ENCODE peak calls at places on chromosome 9, in five cellular contexts. One of them, this sample, is unnamed.

GRCh38 chr9:4855861-4856260 is 63.1 kb downstream of the RCL1 start:
- DNase-seq in A549: no peak
- DNase-seq in H1: no peak
- DNase-seq in HCT116: no peak
- DNase-seq in suprapubic skin: no peak
- DNase-seq in this sample: no peak

GRCh38 chr9:121286973-121287721 is 19.2 kb downstream of the GSN start:
- DNase-seq in HCT116: peak
- DNase-seq in A549: peak
- DNase-seq in H1: peak
- DNase-seq in suprapubic skin: peak
- DNase-seq in this sample: peak

GRCh38 chr9:97188545-97188944 is 118.9 kb upstream of the CCDC180 start:
- DNase-seq in H1: no peak
- DNase-seq in suprapubic skin: no peak
- DNase-seq in HCT116: no peak
- DNase-seq in A549: no peak
- DNase-seq in this sample: no peak

GRCh38 chr9:37582548-37583157 is 6.5 kb upstream of the FBXO10 start:
- DNase-seq in A549: peak
- DNase-seq in H1: no peak
- DNase-seq in suprapubic skin: no peak
- DNase-seq in HCT116: peak
- DNase-seq in this sample: no peak

GRCh38 chr9:87878930-87879603 is 3.6 kb upstream of the SPATA31E1 start:
- DNase-seq in A549: peak
- DNase-seq in HCT116: no peak
- DNase-seq in suprapubic skin: no peak
- DNase-seq in H1: no peak
- DNase-seq in this sample: no peak

GRCh38 chr9:107439991-107440456 is 49.5 kb downstream of the KLF4 start:
- DNase-seq in suprapubic skin: no peak
- DNase-seq in H1: no peak
- DNase-seq in HCT116: no peak
- DNase-seq in A549: no peak
- DNase-seq in this sample: no peak

GRCh38 chr9:111895996-111896941 is at the start of gene UGCG:
- DNase-seq in HCT116: peak
- DNase-seq in H1: peak
- DNase-seq in A549: peak
- DNase-seq in suprapubic skin: peak
- DNase-seq in this sample: peak

GRCh38 chr9:109411069-109411761 is 86.9 kb downstream of the PTPN3 start:
- DNase-seq in H1: no peak
- DNase-seq in A549: no peak
- DNase-seq in HCT116: no peak
- DNase-seq in suprapubic skin: no peak
- DNase-seq in this sample: no peak

GRCh38 chr9:103522409-103522808 is 527.3 kb downstream of the CYLC2 start:
- DNase-seq in A549: no peak
- DNase-seq in H1: no peak
- DNase-seq in suprapubic skin: no peak
- DNase-seq in HCT116: no peak
- DNase-seq in this sample: no peak

GRCh38 chr9:77770340-77770739 is 122.2 kb upstream of the GNA14 start:
- DNase-seq in H1: no peak
- DNase-seq in A549: no peak
- DNase-seq in suprapubic skin: no peak
- DNase-seq in HCT116: no peak
- DNase-seq in this sample: no peak

GRCh38 chr9:134208310-134208841 is 44.0 kb upstream of the RNU6ATAC start:
- DNase-seq in H1: no peak
- DNase-seq in HCT116: no peak
- DNase-seq in suprapubic skin: peak
- DNase-seq in A549: no peak
- DNase-seq in this sample: no peak

GRCh38 chr9:112015736-112016135 is 119.1 kb downstream of the UGCG start:
- DNase-seq in H1: no peak
- DNase-seq in suprapubic skin: no peak
- DNase-seq in A549: no peak
- DNase-seq in HCT116: no peak
- DNase-seq in this sample: no peak

GRCh38 chr9:116628706-116629105 is 58.4 kb upstream of the TRIM32 start:
- DNase-seq in HCT116: no peak
- DNase-seq in suprapubic skin: no peak
- DNase-seq in H1: no peak
- DNase-seq in A549: no peak
- DNase-seq in this sample: no peak

GRCh38 chr9:74771672-74772071 is 116.0 kb downstream of the TRPM6 start:
- DNase-seq in H1: no peak
- DNase-seq in suprapubic skin: no peak
- DNase-seq in A549: no peak
- DNase-seq in HCT116: no peak
- DNase-seq in this sample: no peak

GRCh38 chr9:95506692-95507455 is 9.9 kb downstream of the PTCH1 start:
- DNase-seq in A549: peak
- DNase-seq in suprapubic skin: peak
- DNase-seq in H1: no peak
- DNase-seq in HCT116: no peak
- DNase-seq in this sample: no peak

GRCh38 chr9:120926397-120926928 is at the start of gene TRAF1:
- DNase-seq in HCT116: no peak
- DNase-seq in suprapubic skin: peak
- DNase-seq in H1: no peak
- DNase-seq in A549: no peak
- DNase-seq in this sample: no peak

GRCh38 chr9:87336914-87337333 is 160.7 kb upstream of the DAPK1 start:
- DNase-seq in suprapubic skin: no peak
- DNase-seq in HCT116: peak
- DNase-seq in A549: peak
- DNase-seq in H1: no peak
- DNase-seq in this sample: no peak

GRCh38 chr9:108603141-108603540 is 252.6 kb downstream of the ACTL7B start:
- DNase-seq in H1: no peak
- DNase-seq in A549: no peak
- DNase-seq in HCT116: no peak
- DNase-seq in suprapubic skin: peak
- DNase-seq in this sample: no peak

GRCh38 chr9:87594662-87595061 is 97.0 kb downstream of the DAPK1 start:
- DNase-seq in HCT116: no peak
- DNase-seq in suprapubic skin: no peak
- DNase-seq in A549: no peak
- DNase-seq in H1: no peak
- DNase-seq in this sample: no peak

GRCh38 chr9:115913666-115914065 is 239.9 kb upstream of the PAPPA start:
- DNase-seq in A549: no peak
- DNase-seq in suprapubic skin: no peak
- DNase-seq in H1: no peak
- DNase-seq in HCT116: no peak
- DNase-seq in this sample: no peak

GRCh38 chr9:80504525-80505235 is 932.9 kb downstream of the TLE4 start:
- DNase-seq in HCT116: no peak
- DNase-seq in A549: no peak
- DNase-seq in suprapubic skin: no peak
- DNase-seq in H1: no peak
- DNase-seq in this sample: no peak

GRCh38 chr9:109182940-109183798 is 16.1 kb upstream of the FRRS1L start:
- DNase-seq in A549: peak
- DNase-seq in HCT116: peak
- DNase-seq in H1: no peak
- DNase-seq in suprapubic skin: no peak
- DNase-seq in this sample: no peak

GRCh38 chr9:83154821-83155220 is 91.9 kb upstream of the RASEF start:
- DNase-seq in H1: no peak
- DNase-seq in suprapubic skin: no peak
- DNase-seq in HCT116: no peak
- DNase-seq in A549: no peak
- DNase-seq in this sample: no peak

GRCh38 chr9:71693607-71694006 is 74.7 kb downstream of the CEMIP2 start:
- DNase-seq in H1: no peak
- DNase-seq in HCT116: no peak
- DNase-seq in suprapubic skin: no peak
- DNase-seq in A549: no peak
- DNase-seq in this sample: no peak

GRCh38 chr9:108551030-108551964 is 304.5 kb downstream of the ACTL7B start:
- DNase-seq in A549: peak
- DNase-seq in H1: no peak
- DNase-seq in HCT116: peak
- DNase-seq in suprapubic skin: no peak
- DNase-seq in this sample: no peak

GRCh38 chr9:112029921-112030444 is 133.4 kb downstream of the UGCG start:
- DNase-seq in suprapubic skin: no peak
- DNase-seq in A549: peak
- DNase-seq in HCT116: no peak
- DNase-seq in H1: peak
- DNase-seq in this sample: no peak

GRCh38 chr9:36163049-36163839 is 5.9 kb upstream of the CCIN start:
- DNase-seq in A549: no peak
- DNase-seq in HCT116: no peak
- DNase-seq in H1: peak
- DNase-seq in suprapubic skin: no peak
- DNase-seq in this sample: no peak

GRCh38 chr9:95696701-95697100 is 178.8 kb upstream of the ERCC6L2 start:
- DNase-seq in suprapubic skin: no peak
- DNase-seq in HCT116: no peak
- DNase-seq in A549: no peak
- DNase-seq in H1: no peak
- DNase-seq in this sample: no peak

GRCh38 chr9:123434619-123435240 is 78.7 kb downstream of the CRB2 start:
- DNase-seq in H1: peak
- DNase-seq in suprapubic skin: no peak
- DNase-seq in HCT116: no peak
- DNase-seq in A549: peak
- DNase-seq in this sample: no peak

GRCh38 chr9:131678499-131679111 is 61.3 kb downstream of the RAPGEF1 start:
- DNase-seq in H1: no peak
- DNase-seq in HCT116: peak
- DNase-seq in A549: peak
- DNase-seq in suprapubic skin: peak
- DNase-seq in this sample: no peak
- TF ChIP-seq POLR2A in H1: no peak
- TF ChIP-seq POLR2A in HCT116: no peak
- TF ChIP-seq POLR2A in A549: no peak
- TF ChIP-seq POLR2A in suprapubic skin: no peak
- TF ChIP-seq POLR2A in this sample: peak

DNA sequence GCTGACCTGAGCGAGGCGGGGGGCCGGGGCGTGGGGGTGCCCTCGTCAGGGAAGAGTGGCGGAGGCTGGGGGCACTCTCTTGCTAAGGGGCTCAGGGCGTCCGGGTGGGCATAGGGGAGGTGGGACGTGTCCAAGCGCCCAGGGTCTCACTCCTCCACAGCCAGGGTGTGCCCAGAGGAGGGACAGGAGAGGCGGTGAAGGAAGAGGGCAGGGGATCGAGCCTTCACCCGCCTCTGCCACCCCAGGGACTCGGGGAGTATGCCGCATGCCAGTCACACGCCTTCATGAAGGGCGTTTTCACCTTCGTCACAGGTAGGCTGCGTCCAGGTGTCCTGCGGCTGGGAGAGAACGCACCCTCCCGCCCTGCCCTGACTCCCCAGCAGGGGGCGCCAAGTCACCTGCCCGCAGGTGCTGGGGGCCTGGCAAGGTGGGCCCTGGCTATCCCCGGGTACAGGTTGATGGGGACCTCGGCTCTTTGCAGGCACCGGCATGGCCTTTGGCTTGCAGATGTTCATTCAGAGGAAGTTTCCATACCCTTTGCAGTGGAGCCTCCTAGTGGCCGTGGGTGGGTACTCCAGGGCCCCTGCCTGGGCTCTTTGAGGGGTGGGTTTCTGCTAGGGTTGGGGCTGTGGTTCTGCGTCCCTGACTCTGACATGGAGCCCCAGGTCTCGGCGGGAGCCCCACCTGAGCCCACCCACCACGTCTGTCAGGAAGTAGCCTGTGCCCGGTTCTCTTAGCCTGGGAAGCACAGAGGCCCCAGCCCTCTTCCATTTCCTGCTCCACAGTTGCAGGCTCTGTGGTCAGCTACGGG is 527 bp downstream of the TMEM141 start:
- DNase-seq in H1: no peak
- DNase-seq in A549: no peak
- DNase-seq in HCT116: peak
- DNase-seq in suprapubic skin: peak
- DNase-seq in this sample: no peak
- TF ChIP-seq CTCF in H1: peak
- TF ChIP-seq CTCF in A549: peak
- TF ChIP-seq CTCF in HCT116: peak
- TF ChIP-seq CTCF in suprapubic skin: peak
- TF ChIP-seq CTCF in this sample: peak

DNA sequence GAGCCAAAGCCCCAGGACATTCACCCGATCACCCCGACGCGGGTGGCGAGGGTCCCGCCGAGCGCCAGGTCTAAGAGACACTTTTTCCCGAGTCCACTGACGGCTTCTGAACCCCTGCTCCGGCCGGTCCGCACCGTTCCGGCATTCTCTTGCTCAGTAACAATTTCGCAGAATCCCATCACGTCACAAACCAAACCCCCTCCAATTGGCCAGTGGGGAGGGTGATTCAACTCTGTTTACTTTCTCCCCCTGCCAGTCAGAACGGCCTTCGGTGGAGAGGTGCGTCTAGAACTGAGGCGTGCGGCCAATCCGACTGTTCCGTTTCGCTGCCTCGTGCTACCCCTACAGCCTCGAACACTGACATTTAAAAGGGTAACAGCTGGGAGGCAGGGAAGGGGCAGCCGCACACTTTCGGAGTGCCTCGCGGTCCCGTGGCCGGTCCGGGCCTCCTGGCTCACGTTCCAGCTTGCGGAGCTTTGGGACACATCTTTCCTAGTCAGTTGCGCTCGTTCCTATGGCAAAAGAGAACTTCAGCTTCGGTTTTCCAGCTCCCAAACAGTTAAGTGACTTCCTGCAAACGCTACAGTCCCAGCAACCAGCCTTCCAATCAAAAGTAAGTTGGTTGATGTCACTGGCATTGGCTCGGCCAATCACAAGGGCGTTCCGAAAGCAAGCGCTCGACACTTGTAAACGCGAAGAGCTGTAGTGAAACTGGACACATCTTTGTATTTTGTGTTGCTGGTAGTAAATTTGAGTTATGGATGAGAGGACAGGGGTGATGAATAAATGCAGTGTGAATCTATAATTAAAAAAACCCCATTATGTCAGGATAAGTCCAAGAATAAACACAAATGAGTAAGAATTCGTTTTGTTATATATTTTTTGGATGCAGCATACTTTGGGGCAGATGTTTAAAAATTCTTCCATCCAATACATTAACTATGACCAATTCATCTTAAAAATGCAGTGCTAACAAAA is at the start of gene KLF9:
- DNase-seq in A549: peak
- DNase-seq in HCT116: peak
- DNase-seq in suprapubic skin: peak
- DNase-seq in H1: peak
- DNase-seq in this sample: peak
- TF ChIP-seq POLR2A in A549: peak
- TF ChIP-seq POLR2A in HCT116: no peak
- TF ChIP-seq POLR2A in suprapubic skin: peak
- TF ChIP-seq POLR2A in H1: no peak
- TF ChIP-seq POLR2A in this sample: peak

GRCh38 chr9:1732670-1733069 is 282.5 kb upstream of the SMARCA2 start:
- DNase-seq in H1: no peak
- DNase-seq in suprapubic skin: no peak
- DNase-seq in HCT116: no peak
- DNase-seq in A549: no peak
- DNase-seq in this sample: no peak

GRCh38 chr9:1743121-1743710 is 271.9 kb upstream of the SMARCA2 start:
- DNase-seq in HCT116: no peak
- DNase-seq in suprapubic skin: no peak
- DNase-seq in H1: no peak
- DNase-seq in A549: no peak
- DNase-seq in this sample: no peak

GRCh38 chr9:1738511-1739100 is 276.5 kb upstream of the SMARCA2 start:
- DNase-seq in suprapubic skin: no peak
- DNase-seq in H1: no peak
- DNase-seq in HCT116: no peak
- DNase-seq in A549: no peak
- DNase-seq in this sample: no peak
- TF ChIP-seq CTCF in suprapubic skin: no peak
- TF ChIP-seq CTCF in H1: no peak
- TF ChIP-seq CTCF in HCT116: no peak
- TF ChIP-seq CTCF in A549: no peak
- TF ChIP-seq CTCF in this sample: no peak